ENCODE peak calls at places on chromosome 20, in five cellular contexts. One of them, this sample, is unnamed.

GRCh38 chr20:24160563-24161355 is 172.2 kb upstream of the GGTLC1 start:
- DNase-seq in stomach: peak
- DNase-seq in bronchial epithelial cell: peak
- DNase-seq in fibroblast of the aortic adventitia: peak
- DNase-seq in left ventricle myocardium inferior: peak
- DNase-seq in this sample: peak

GRCh38 chr20:58634818-58635665 is 16.0 kb upstream of the STX16 start:
- DNase-seq in fibroblast of the aortic adventitia: no peak
- DNase-seq in stomach: no peak
- DNase-seq in left ventricle myocardium inferior: no peak
- DNase-seq in bronchial epithelial cell: no peak
- DNase-seq in this sample: no peak

GRCh38 chr20:11502051-11502450 is 415.6 kb upstream of the BTBD3 start:
- DNase-seq in fibroblast of the aortic adventitia: peak
- DNase-seq in bronchial epithelial cell: no peak
- DNase-seq in stomach: no peak
- DNase-seq in left ventricle myocardium inferior: no peak
- DNase-seq in this sample: no peak

GRCh38 chr20:57695012-57695411 is 14.8 kb downstream of the PMEPA1 start:
- DNase-seq in left ventricle myocardium inferior: no peak
- DNase-seq in fibroblast of the aortic adventitia: no peak
- DNase-seq in stomach: peak
- DNase-seq in bronchial epithelial cell: peak
- DNase-seq in this sample: no peak

GRCh38 chr20:19975901-19976300 is 41.3 kb upstream of the NAA20 start:
- DNase-seq in bronchial epithelial cell: peak
- DNase-seq in stomach: peak
- DNase-seq in left ventricle myocardium inferior: no peak
- DNase-seq in fibroblast of the aortic adventitia: peak
- DNase-seq in this sample: no peak

GRCh38 chr20:54257090-54257816 is 49.4 kb downstream of the PFDN4 start:
- DNase-seq in fibroblast of the aortic adventitia: peak
- DNase-seq in bronchial epithelial cell: peak
- DNase-seq in left ventricle myocardium inferior: no peak
- DNase-seq in stomach: no peak
- DNase-seq in this sample: no peak

GRCh38 chr20:41204304-41205265 is 67.2 kb downstream of the PLCG1 start:
- DNase-seq in stomach: no peak
- DNase-seq in fibroblast of the aortic adventitia: no peak
- DNase-seq in left ventricle myocardium inferior: no peak
- DNase-seq in bronchial epithelial cell: no peak
- DNase-seq in this sample: no peak

GRCh38 chr20:6525447-6526303 is 241.8 kb upstream of the BMP2 start:
- DNase-seq in stomach: no peak
- DNase-seq in left ventricle myocardium inferior: no peak
- DNase-seq in fibroblast of the aortic adventitia: no peak
- DNase-seq in bronchial epithelial cell: no peak
- DNase-seq in this sample: no peak

GRCh38 chr20:49283703-49284625 is 6.1 kb upstream of the ZNFX1 start:
- DNase-seq in bronchial epithelial cell: no peak
- DNase-seq in stomach: no peak
- DNase-seq in fibroblast of the aortic adventitia: no peak
- DNase-seq in left ventricle myocardium inferior: no peak
- DNase-seq in this sample: no peak

GRCh38 chr20:59214083-59214482 is 50.5 kb downstream of the ZNF831 start:
- DNase-seq in left ventricle myocardium inferior: no peak
- DNase-seq in stomach: no peak
- DNase-seq in bronchial epithelial cell: no peak
- DNase-seq in fibroblast of the aortic adventitia: no peak
- DNase-seq in this sample: no peak

GRCh38 chr20:50722466-50723155 is 8.8 kb upstream of the PARD6B start:
- DNase-seq in bronchial epithelial cell: no peak
- DNase-seq in stomach: no peak
- DNase-seq in left ventricle myocardium inferior: no peak
- DNase-seq in fibroblast of the aortic adventitia: no peak
- DNase-seq in this sample: no peak

GRCh38 chr20:59836768-59837167 is 96.7 kb downstream of the SYCP2 start:
- DNase-seq in fibroblast of the aortic adventitia: no peak
- DNase-seq in bronchial epithelial cell: peak
- DNase-seq in stomach: no peak
- DNase-seq in left ventricle myocardium inferior: no peak
- DNase-seq in this sample: no peak

GRCh38 chr20:7285918-7286556 is 518.6 kb downstream of the BMP2 start:
- DNase-seq in stomach: peak
- DNase-seq in bronchial epithelial cell: peak
- DNase-seq in left ventricle myocardium inferior: peak
- DNase-seq in fibroblast of the aortic adventitia: peak
- DNase-seq in this sample: peak

GRCh38 chr20:41038149-41038877 is 9.7 kb downstream of the TOP1 start:
- DNase-seq in stomach: no peak
- DNase-seq in left ventricle myocardium inferior: no peak
- DNase-seq in fibroblast of the aortic adventitia: no peak
- DNase-seq in bronchial epithelial cell: no peak
- DNase-seq in this sample: no peak

GRCh38 chr20:48789185-48789668 is 38.6 kb downstream of the PREX1 start:
- DNase-seq in bronchial epithelial cell: no peak
- DNase-seq in stomach: no peak
- DNase-seq in fibroblast of the aortic adventitia: no peak
- DNase-seq in left ventricle myocardium inferior: no peak
- DNase-seq in this sample: no peak

GRCh38 chr20:57505991-57506390 is 18.9 kb downstream of the CTCFL start:
- DNase-seq in stomach: no peak
- DNase-seq in bronchial epithelial cell: no peak
- DNase-seq in fibroblast of the aortic adventitia: no peak
- DNase-seq in left ventricle myocardium inferior: no peak
- DNase-seq in this sample: no peak

GRCh38 chr20:11098888-11099287 is 425.1 kb upstream of the JAG1 start:
- DNase-seq in left ventricle myocardium inferior: no peak
- DNase-seq in bronchial epithelial cell: no peak
- DNase-seq in stomach: no peak
- DNase-seq in fibroblast of the aortic adventitia: no peak
- DNase-seq in this sample: no peak

GRCh38 chr20:21102691-21103311 is 3.4 kb downstream of the LINC00237 start:
- DNase-seq in bronchial epithelial cell: no peak
- DNase-seq in stomach: peak
- DNase-seq in left ventricle myocardium inferior: peak
- DNase-seq in fibroblast of the aortic adventitia: no peak
- DNase-seq in this sample: no peak

GRCh38 chr20:54680872-54681297 is 205.5 kb downstream of the DOK5 start:
- DNase-seq in left ventricle myocardium inferior: no peak
- DNase-seq in bronchial epithelial cell: peak
- DNase-seq in stomach: no peak
- DNase-seq in fibroblast of the aortic adventitia: peak
- DNase-seq in this sample: peak

GRCh38 chr20:58497911-58498310 is 17.3 kb downstream of the APCDD1L start:
- DNase-seq in fibroblast of the aortic adventitia: no peak
- DNase-seq in stomach: no peak
- DNase-seq in bronchial epithelial cell: no peak
- DNase-seq in left ventricle myocardium inferior: no peak
- DNase-seq in this sample: no peak

GRCh38 chr20:53444386-53444785 is 149.3 kb downstream of the ZNF217 start:
- DNase-seq in stomach: no peak
- DNase-seq in left ventricle myocardium inferior: no peak
- DNase-seq in fibroblast of the aortic adventitia: no peak
- DNase-seq in bronchial epithelial cell: no peak
- DNase-seq in this sample: no peak

GRCh38 chr20:38450412-38450975 is 15.4 kb upstream of the SNHG17 start:
- DNase-seq in fibroblast of the aortic adventitia: peak
- DNase-seq in bronchial epithelial cell: peak
- DNase-seq in left ventricle myocardium inferior: no peak
- DNase-seq in stomach: no peak
- DNase-seq in this sample: no peak

GRCh38 chr20:41668057-41668749 is 50.0 kb upstream of the CHD6 start:
- DNase-seq in bronchial epithelial cell: no peak
- DNase-seq in stomach: no peak
- DNase-seq in fibroblast of the aortic adventitia: no peak
- DNase-seq in left ventricle myocardium inferior: no peak
- DNase-seq in this sample: no peak

GRCh38 chr20:21433329-21433890 is 36.1 kb upstream of the NKX2-4 start:
- DNase-seq in bronchial epithelial cell: peak
- DNase-seq in stomach: no peak
- DNase-seq in left ventricle myocardium inferior: no peak
- DNase-seq in fibroblast of the aortic adventitia: peak
- DNase-seq in this sample: no peak

GRCh38 chr20:53647286-53647821 is 53.7 kb upstream of the ZNF217 start:
- DNase-seq in bronchial epithelial cell: no peak
- DNase-seq in left ventricle myocardium inferior: no peak
- DNase-seq in stomach: no peak
- DNase-seq in fibroblast of the aortic adventitia: no peak
- DNase-seq in this sample: no peak

GRCh38 chr20:63740501-63741353 is 1.2 kb downstream of the SLC2A4RG start:
- DNase-seq in fibroblast of the aortic adventitia: peak
- DNase-seq in left ventricle myocardium inferior: peak
- DNase-seq in stomach: peak
- DNase-seq in bronchial epithelial cell: peak
- DNase-seq in this sample: peak

GRCh38 chr20:17875106-17875980 is 93.3 kb downstream of the SNX5 start:
- DNase-seq in left ventricle myocardium inferior: peak
- DNase-seq in stomach: peak
- DNase-seq in fibroblast of the aortic adventitia: peak
- DNase-seq in bronchial epithelial cell: peak
- DNase-seq in this sample: peak

GRCh38 chr20:32189691-32190607 is 17.6 kb downstream of the PLAGL2 start:
- DNase-seq in bronchial epithelial cell: no peak
- DNase-seq in fibroblast of the aortic adventitia: peak
- DNase-seq in stomach: peak
- DNase-seq in left ventricle myocardium inferior: peak
- DNase-seq in this sample: no peak

GRCh38 chr20:62299666-62300236 is 3.0 kb upstream of the ADRM1 start:
- DNase-seq in fibroblast of the aortic adventitia: no peak
- DNase-seq in left ventricle myocardium inferior: no peak
- DNase-seq in bronchial epithelial cell: no peak
- DNase-seq in stomach: no peak
- DNase-seq in this sample: no peak
- TF ChIP-seq CTCF in fibroblast of the aortic adventitia: no peak
- TF ChIP-seq CTCF in left ventricle myocardium inferior: no peak
- TF ChIP-seq CTCF in bronchial epithelial cell: no peak
- TF ChIP-seq CTCF in stomach: no peak
- TF ChIP-seq CTCF in this sample: no peak

GRCh38 chr20:36470482-36471062 is 70.7 kb upstream of the MYL9 start:
- DNase-seq in stomach: no peak
- DNase-seq in left ventricle myocardium inferior: no peak
- DNase-seq in fibroblast of the aortic adventitia: no peak
- DNase-seq in bronchial epithelial cell: no peak
- DNase-seq in this sample: no peak

GRCh38 chr20:36469973-36470372 is 71.3 kb upstream of the MYL9 start:
- DNase-seq in left ventricle myocardium inferior: no peak
- DNase-seq in bronchial epithelial cell: no peak
- DNase-seq in fibroblast of the aortic adventitia: no peak
- DNase-seq in stomach: no peak
- DNase-seq in this sample: no peak

GRCh38 chr20:36473164-36473563 is 68.2 kb upstream of the MYL9 start:
- DNase-seq in fibroblast of the aortic adventitia: no peak
- DNase-seq in stomach: no peak
- DNase-seq in bronchial epithelial cell: no peak
- DNase-seq in left ventricle myocardium inferior: no peak
- DNase-seq in this sample: no peak

GRCh38 chr20:36472656-36473071 is 68.7 kb upstream of the MYL9 start:
- DNase-seq in stomach: peak
- DNase-seq in left ventricle myocardium inferior: peak
- DNase-seq in bronchial epithelial cell: peak
- DNase-seq in fibroblast of the aortic adventitia: no peak
- DNase-seq in this sample: no peak

DNA sequence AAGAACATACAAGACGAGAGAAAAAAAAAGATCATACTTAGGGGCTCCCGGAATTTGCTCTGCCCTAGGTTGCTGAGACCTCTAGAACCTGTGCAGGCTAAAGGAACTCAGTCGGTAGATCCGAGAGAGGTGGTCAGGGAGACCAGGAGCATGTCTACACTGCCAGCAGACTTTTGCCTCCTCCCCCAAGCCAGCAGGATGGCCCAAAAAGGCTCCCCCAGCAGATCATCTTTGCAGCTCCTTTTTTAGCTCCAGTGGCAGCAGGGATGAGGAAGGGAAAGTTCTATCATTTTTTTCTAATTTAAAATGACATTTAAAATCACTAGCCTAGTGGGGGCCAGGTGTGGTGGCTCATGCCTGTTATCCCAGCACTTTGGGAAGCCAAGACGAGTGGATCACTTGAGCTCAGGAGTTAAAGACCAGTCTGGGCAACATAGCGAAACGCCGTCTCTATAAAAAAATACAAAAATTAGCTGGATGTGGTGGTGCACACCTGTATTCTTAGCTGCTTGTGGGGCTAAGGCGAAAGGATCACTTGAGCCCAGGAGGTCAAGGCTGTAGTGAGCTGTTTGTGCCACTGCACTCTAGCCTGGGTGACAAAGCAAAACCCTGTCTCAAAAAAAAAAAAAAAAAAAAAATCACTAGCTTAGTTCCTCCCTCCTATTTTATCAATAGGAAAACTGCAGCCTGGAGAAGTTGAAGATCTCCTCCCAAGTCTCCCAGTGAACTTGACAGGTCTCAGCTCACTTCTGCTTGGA is 69.3 kb upstream of the MYL9 start:
- DNase-seq in left ventricle myocardium inferior: no peak
- DNase-seq in fibroblast of the aortic adventitia: no peak
- DNase-seq in stomach: no peak
- DNase-seq in bronchial epithelial cell: no peak
- DNase-seq in this sample: no peak
- H3K4me3 ChIP-seq in left ventricle myocardium inferior: peak
- H3K4me3 ChIP-seq in fibroblast of the aortic adventitia: no peak
- H3K4me3 ChIP-seq in stomach: peak
- H3K4me3 ChIP-seq in bronchial epithelial cell: no peak
- H3K4me3 ChIP-seq in this sample: no peak

DNA sequence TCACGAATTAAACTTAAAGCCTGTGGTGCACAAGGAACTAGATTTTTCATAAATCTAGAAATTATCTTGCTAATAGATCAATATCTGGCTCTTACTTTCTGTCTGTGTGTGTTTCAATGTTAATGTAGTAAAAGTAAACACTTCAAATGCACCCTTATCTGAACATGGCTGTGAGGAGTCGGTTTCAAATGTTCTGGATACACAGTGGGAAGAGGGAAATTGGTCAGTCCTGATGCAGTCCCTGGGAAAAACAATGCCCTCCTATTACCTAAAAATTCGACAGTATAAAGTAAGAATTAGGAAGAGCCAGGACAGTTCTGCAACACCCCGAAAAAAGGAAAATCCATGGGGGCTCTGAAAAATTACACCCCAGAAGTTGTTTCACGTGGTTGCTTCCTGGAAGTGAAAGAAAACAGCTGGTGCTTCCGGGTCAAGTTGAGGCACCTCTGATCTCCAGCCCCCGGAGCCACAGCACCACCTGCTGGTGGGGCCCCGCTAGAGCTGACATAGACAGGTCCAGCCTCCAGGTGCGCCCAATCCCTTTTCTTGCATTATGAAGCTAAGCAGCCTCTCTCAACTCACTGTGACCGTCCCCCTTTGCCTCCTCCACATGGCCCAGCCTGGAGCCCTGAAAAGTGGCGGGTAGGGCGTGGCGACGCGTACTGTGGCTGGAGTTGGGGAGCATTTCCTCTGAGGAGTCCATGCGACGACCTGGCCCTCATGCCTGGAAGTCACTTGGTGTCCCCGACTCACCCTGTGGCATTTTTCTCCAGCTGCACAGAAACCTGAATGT is 8.3 kb downstream of the SEMG2 start:
- DNase-seq in left ventricle myocardium inferior: no peak
- DNase-seq in stomach: peak
- DNase-seq in fibroblast of the aortic adventitia: no peak
- DNase-seq in bronchial epithelial cell: peak
- DNase-seq in this sample: no peak
- TF ChIP-seq CTCF in left ventricle myocardium inferior: peak
- TF ChIP-seq CTCF in stomach: no peak
- TF ChIP-seq CTCF in fibroblast of the aortic adventitia: peak
- TF ChIP-seq CTCF in bronchial epithelial cell: peak
- TF ChIP-seq CTCF in this sample: peak

GRCh38 chr20:34559311-34560140 is 1.0 kb downstream of the MAP1LC3A start:
- DNase-seq in stomach: no peak
- DNase-seq in left ventricle myocardium inferior: no peak
- DNase-seq in fibroblast of the aortic adventitia: no peak
- DNase-seq in bronchial epithelial cell: no peak
- DNase-seq in this sample: no peak
- H3K4me3 ChIP-seq in stomach: peak
- H3K4me3 ChIP-seq in left ventricle myocardium inferior: peak
- H3K4me3 ChIP-seq in fibroblast of the aortic adventitia: peak
- H3K4me3 ChIP-seq in bronchial epithelial cell: peak
- H3K4me3 ChIP-seq in this sample: no peak

This sample was measured in LNCaP clone FGC.